ENCODE peak calls at places on chromosomes 12 and 14, in eight cellular contexts. S, P, V, A, Z, R, I and M are unnamed samples.

GRCh38 chr12:124213606-124214347 is 81.1 kb upstream of the RFLNA start:
- DNase-seq in Z (no peak), P (no peak), A (no peak), S (no peak), R (no peak), I (no peak), V (no peak), M (no peak)

GRCh38 chr12:106174876-106175275 is 36.1 kb upstream of the NUAK1 start:
- DNase-seq in A (no peak), I (no peak), Z (no peak), R (no peak), P (no peak), S (no peak), V (no peak), M (no peak)

GRCh38 chr14:75452900-75453816 is 25.3 kb downstream of the JDP2 start:
- DNase-seq in Z (no peak), I (no peak), R (peak), S (no peak), V (peak), A (peak), P (peak), M (no peak)

GRCh38 chr12:125122668-125123067 is 57.4 kb downstream of the AACS start:
- DNase-seq in I (no peak), Z (no peak), A (no peak), R (no peak), V (peak), S (no peak), P (no peak), M (no peak)

GRCh38 chr12:51874013-51874412 is 13.9 kb upstream of the ANKRD33 start:
- DNase-seq in P (no peak), V (no peak), A (no peak), Z (no peak), I (peak), S (no peak), R (no peak), M (no peak)

GRCh38 chr12:79690606-79691298 is at the start of gene PAWR:
- DNase-seq in P (peak), R (peak), V (peak), Z (no peak), A (peak), S (peak), I (no peak), M (peak)

GRCh38 chr14:86166541-86166940 is 636.6 kb downstream of the FLRT2 start:
- DNase-seq in S (no peak), V (no peak), R (no peak), Z (no peak), I (no peak), P (no peak), A (no peak), M (no peak)

GRCh38 chr14:28242895-28243294 is 523.7 kb upstream of the FOXG1 start:
- DNase-seq in R (no peak), A (no peak), Z (no peak), V (no peak), S (no peak), P (no peak), I (no peak), M (no peak)

GRCh38 chr12:89247541-89247942 is 104.8 kb downstream of the DUSP6 start:
- DNase-seq in V (peak), P (no peak), S (no peak), Z (no peak), R (no peak), A (no peak), I (no peak), M (no peak)

GRCh38 chr14:59632381-59632780 is 55.8 kb upstream of the CCDC175 start:
- DNase-seq in R (no peak), Z (no peak), P (no peak), I (no peak), A (no peak), V (peak), S (no peak), M (no peak)

GRCh38 chr12:122422769-122423257 is 344 bp upstream of the CLIP1 start:
- DNase-seq in A (no peak), Z (no peak), S (no peak), I (no peak), R (peak), V (peak), P (peak), M (no peak)

GRCh38 chr12:55806982-55807381 is 10.5 kb downstream of the SARNP start:
- DNase-seq in S (no peak), I (no peak), Z (no peak), A (no peak), V (no peak), R (no peak), P (no peak), M (no peak)

GRCh38 chr12:6272300-6273208 is 37.9 kb upstream of the PLEKHG6 start:
- DNase-seq in Z (no peak), S (no peak), R (no peak), P (no peak), V (no peak), A (no peak), I (no peak), M (no peak)

GRCh38 chr12:59699408-59700144 is 103.7 kb downstream of the SLC16A7 start:
- DNase-seq in Z (no peak), P (no peak), V (no peak), I (no peak), S (no peak), A (no peak), R (no peak), M (no peak)

GRCh38 chr14:104244221-104245011 is 106.0 kb downstream of the KIF26A start:
- DNase-seq in Z (no peak), A (no peak), S (no peak), V (peak), P (no peak), I (no peak), R (no peak), M (peak)

GRCh38 chr12:7868391-7868790 is 4.3 kb downstream of the SLC2A14 start:
- DNase-seq in P (no peak), R (no peak), I (no peak), S (no peak), Z (no peak), A (no peak), V (no peak), M (no peak)

GRCh38 chr12:122106891-122107660 is 28.5 kb downstream of the MLXIP start:
- DNase-seq in I (no peak), A (no peak), Z (no peak), S (no peak), R (peak), V (no peak), P (no peak), M (no peak)

GRCh38 chr12:126160912-126161311 is 1095.7 kb downstream of the AACS start:
- DNase-seq in V (no peak), S (no peak), R (no peak), P (no peak), A (no peak), Z (no peak), I (no peak), M (no peak)

GRCh38 chr14:94048676-94049624 is 22.8 kb downstream of the OTUB2 start:
- DNase-seq in A (no peak), I (no peak), R (no peak), V (peak), P (no peak), S (no peak), Z (no peak), M (no peak)

GRCh38 chr14:56686416-56686815 is 106.8 kb downstream of the TMEM260 start:
- DNase-seq in S (peak), Z (no peak), I (no peak), P (no peak), A (peak), V (peak), R (peak), M (peak)

DNA sequence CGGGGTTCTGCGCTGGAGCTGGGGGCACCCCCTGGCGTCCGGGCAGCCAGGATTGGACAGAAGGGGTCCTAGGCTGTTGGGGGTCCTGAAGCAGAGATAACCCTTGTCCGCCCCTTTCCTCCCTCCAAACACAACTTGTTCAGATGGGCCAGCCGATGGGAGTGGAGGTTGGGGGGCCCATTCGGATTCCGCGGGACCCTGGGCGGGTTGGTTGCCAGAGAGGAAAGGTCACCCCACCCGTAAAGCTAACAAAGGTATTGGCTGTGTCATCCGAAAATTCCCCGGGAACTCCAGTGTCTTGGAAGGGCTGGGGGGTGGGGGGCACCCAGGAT is 1.3 kb downstream of the FAM222A start:
- DNase-seq in A (no peak), Z (no peak), P (no peak), V (no peak), I (no peak), R (no peak), S (no peak), M (no peak)
- H3K27ac ChIP-seq in A (peak), Z (no peak), P (peak), V (no peak), I (no peak), R (peak), S (peak), M (no peak)

DNA sequence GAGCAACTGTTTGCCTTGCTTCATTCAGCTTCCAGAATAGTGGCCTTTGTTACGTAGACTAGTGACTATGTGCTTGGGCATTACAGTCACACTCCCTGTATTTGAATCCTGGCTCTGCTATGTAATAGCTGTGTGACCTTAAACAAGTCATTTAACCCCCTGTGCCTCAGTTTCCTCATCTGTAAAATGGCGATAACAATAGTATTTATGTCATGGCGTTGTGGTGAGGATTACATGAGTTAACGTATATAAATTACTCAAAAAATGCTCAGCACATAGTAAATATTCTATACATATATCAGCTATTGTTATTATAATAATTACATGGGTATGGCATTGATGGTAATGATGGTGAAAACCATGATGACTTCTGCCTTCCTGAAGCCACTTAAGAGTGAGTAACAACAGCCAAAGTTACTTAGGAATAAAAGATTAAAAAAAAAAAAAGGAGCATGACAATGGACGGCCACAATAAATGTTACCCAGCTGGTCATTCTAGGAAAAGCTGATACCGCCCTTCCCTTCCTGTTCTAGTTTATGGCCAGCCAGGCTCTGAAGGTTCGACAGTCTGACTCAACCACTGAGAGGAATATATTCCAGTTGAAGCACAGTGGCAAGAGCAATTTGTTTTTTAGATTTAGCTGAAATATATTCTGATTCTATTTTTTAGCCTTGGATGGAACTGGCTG is 9.9 kb upstream of the ADIPOR2 start:
- DNase-seq in S (no peak), Z (no peak), R (no peak), P (no peak), I (no peak), A (no peak), V (no peak), M (no peak)
- H3K27ac ChIP-seq in S (no peak), Z (no peak), R (peak), P (no peak), I (no peak), A (no peak), V (no peak), M (peak)

DNA sequence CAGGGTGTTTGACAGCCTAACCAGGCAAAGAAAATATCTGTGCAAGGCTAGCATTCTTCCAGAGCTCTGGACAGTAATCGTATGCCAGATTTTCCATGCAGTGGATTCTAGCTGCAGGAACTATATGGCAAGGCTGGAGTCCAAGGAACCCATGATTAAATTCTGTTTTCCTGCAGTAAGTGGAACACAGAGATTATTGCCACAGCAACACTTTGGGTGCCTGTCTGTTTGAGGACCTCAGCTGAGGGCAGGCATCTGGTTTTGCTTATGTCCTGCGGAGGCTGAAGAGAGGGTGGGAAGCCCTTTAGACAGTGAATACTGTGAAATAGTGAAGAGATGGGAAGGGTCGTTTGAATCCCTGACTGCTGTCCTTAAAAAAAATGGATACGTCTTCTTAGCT is 104.4 kb downstream of the DAD1 start:
- DNase-seq in P (no peak), V (no peak), S (no peak), Z (no peak), A (no peak), R (no peak), I (no peak), M (no peak)
- H3K27ac ChIP-seq in P (no peak), V (no peak), S (no peak), Z (no peak), A (no peak), R (peak), I (no peak), M (no peak)

GRCh38 chr14:61438497-61438859 is 117.1 kb downstream of the PRKCH start:
- DNase-seq in Z (no peak), S (no peak), A (no peak), I (no peak), V (no peak), R (no peak), P (no peak), M (no peak)
- H3K27ac ChIP-seq in Z (peak), S (no peak), A (no peak), I (no peak), V (no peak), R (peak), P (no peak), M (peak)

GRCh38 chr12:98503343-98503592 is 12.1 kb upstream of the TMPO start:
- DNase-seq in P (peak), Z (peak), I (peak), V (peak), A (peak), S (peak), R (peak), M (peak)
- H3K27ac ChIP-seq in P (peak), Z (peak), I (peak), V (peak), A (peak), S (peak), R (peak), M (peak)

GRCh38 chr12:92562063-92562734 is 140.6 kb upstream of the PLEKHG7 start:
- DNase-seq in Z (no peak), S (no peak), V (no peak), R (no peak), I (no peak), A (no peak), P (no peak), M (no peak)

GRCh38 chr12:92560713-92561542 is 141.9 kb upstream of the PLEKHG7 start:
- DNase-seq in A (no peak), I (no peak), Z (no peak), V (no peak), R (no peak), P (no peak), S (no peak), M (no peak)

GRCh38 chr12:92558241-92558773 is 144.5 kb upstream of the PLEKHG7 start:
- DNase-seq in I (no peak), R (no peak), S (no peak), A (no peak), P (no peak), V (no peak), Z (no peak), M (no peak)

GRCh38 chr12:92558806-92559205 is 144.0 kb upstream of the PLEKHG7 start:
- DNase-seq in R (no peak), S (no peak), P (no peak), V (no peak), I (no peak), A (no peak), Z (no peak), M (no peak)

DNA sequence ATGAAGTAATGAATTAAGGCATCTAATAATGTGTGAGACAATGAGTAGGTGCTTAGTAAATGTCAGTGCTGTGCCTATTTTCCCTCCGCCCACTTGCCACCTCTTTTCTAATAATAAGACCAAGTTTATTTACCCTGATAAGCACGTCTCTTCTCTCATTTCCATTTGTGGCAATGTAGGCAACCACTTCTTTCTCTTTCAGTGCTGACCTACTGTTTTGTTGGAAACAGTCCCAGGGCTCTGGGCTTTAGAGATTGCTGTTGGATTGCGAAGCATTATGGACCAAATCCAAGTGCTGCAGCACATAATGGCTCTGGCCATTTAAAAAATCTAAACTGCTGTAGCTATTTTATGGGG is 141.3 kb upstream of the PLEKHG7 start:
- DNase-seq in V (no peak), I (no peak), Z (no peak), S (peak), R (no peak), A (no peak), P (no peak), M (peak)
- H3K27ac ChIP-seq in V (no peak), I (no peak), Z (no peak), S (no peak), R (peak), A (no peak), P (peak), M (peak)